ENCODE peak calls at places on chromosomes 16 and 17, in eight cellular contexts. One of them, this sample, is unnamed.

GRCh38 chr17:42463976-42464400 is 5.3 kb downstream of the ATP6V0A1 start:
- DNase-seq in neural progenitor cell: no peak
- DNase-seq in GM23338: no peak
- DNase-seq in activated CD4-positive, alpha-beta T cell treated with anti-CD3 and anti-CD28 coated beads, Interleukin-2, amount 50 U/mL, for 1 hour: no peak
- DNase-seq in G401: no peak
- DNase-seq in heart right ventricle: no peak
- DNase-seq in Daoy: no peak
- DNase-seq in NCI-H1092: no peak
- DNase-seq in this sample: no peak

GRCh38 chr17:40462343-40463121 is 19.3 kb downstream of the IGFBP4 start:
- DNase-seq in NCI-H1092: no peak
- DNase-seq in GM23338: no peak
- DNase-seq in neural progenitor cell: no peak
- DNase-seq in activated CD4-positive, alpha-beta T cell treated with anti-CD3 and anti-CD28 coated beads, Interleukin-2, amount 50 U/mL, for 1 hour: no peak
- DNase-seq in heart right ventricle: no peak
- DNase-seq in G401: no peak
- DNase-seq in Daoy: no peak
- DNase-seq in this sample: no peak

GRCh38 chr16:27639588-27640276 is 89.8 kb downstream of the KATNIP start:
- DNase-seq in activated CD4-positive, alpha-beta T cell treated with anti-CD3 and anti-CD28 coated beads, Interleukin-2, amount 50 U/mL, for 1 hour: no peak
- DNase-seq in G401: peak
- DNase-seq in GM23338: peak
- DNase-seq in heart right ventricle: no peak
- DNase-seq in Daoy: peak
- DNase-seq in NCI-H1092: peak
- DNase-seq in neural progenitor cell: peak
- DNase-seq in this sample: peak

GRCh38 chr17:80501739-80502577 is 25.6 kb upstream of the NPTX1 start:
- DNase-seq in NCI-H1092: no peak
- DNase-seq in neural progenitor cell: no peak
- DNase-seq in activated CD4-positive, alpha-beta T cell treated with anti-CD3 and anti-CD28 coated beads, Interleukin-2, amount 50 U/mL, for 1 hour: no peak
- DNase-seq in Daoy: no peak
- DNase-seq in G401: no peak
- DNase-seq in heart right ventricle: no peak
- DNase-seq in GM23338: no peak
- DNase-seq in this sample: peak

GRCh38 chr17:7916383-7916677 is 241 bp upstream of the RNF227 start:
- DNase-seq in activated CD4-positive, alpha-beta T cell treated with anti-CD3 and anti-CD28 coated beads, Interleukin-2, amount 50 U/mL, for 1 hour: no peak
- DNase-seq in G401: no peak
- DNase-seq in heart right ventricle: no peak
- DNase-seq in neural progenitor cell: no peak
- DNase-seq in GM23338: no peak
- DNase-seq in NCI-H1092: no peak
- DNase-seq in Daoy: no peak
- DNase-seq in this sample: no peak

GRCh38 chr17:72387969-72388368 is 267.1 kb downstream of the SOX9 start:
- DNase-seq in heart right ventricle: no peak
- DNase-seq in neural progenitor cell: no peak
- DNase-seq in GM23338: no peak
- DNase-seq in NCI-H1092: no peak
- DNase-seq in activated CD4-positive, alpha-beta T cell treated with anti-CD3 and anti-CD28 coated beads, Interleukin-2, amount 50 U/mL, for 1 hour: no peak
- DNase-seq in G401: no peak
- DNase-seq in Daoy: peak
- DNase-seq in this sample: no peak

GRCh38 chr17:36198831-36199465 is 2.4 kb upstream of the CCL3L1 start:
- DNase-seq in NCI-H1092: no peak
- DNase-seq in activated CD4-positive, alpha-beta T cell treated with anti-CD3 and anti-CD28 coated beads, Interleukin-2, amount 50 U/mL, for 1 hour: no peak
- DNase-seq in GM23338: no peak
- DNase-seq in neural progenitor cell: no peak
- DNase-seq in G401: no peak
- DNase-seq in Daoy: peak
- DNase-seq in heart right ventricle: no peak
- DNase-seq in this sample: peak

GRCh38 chr16:52742052-52742451 is 195.1 kb upstream of the TOX3 start:
- DNase-seq in heart right ventricle: no peak
- DNase-seq in NCI-H1092: no peak
- DNase-seq in activated CD4-positive, alpha-beta T cell treated with anti-CD3 and anti-CD28 coated beads, Interleukin-2, amount 50 U/mL, for 1 hour: no peak
- DNase-seq in neural progenitor cell: no peak
- DNase-seq in G401: no peak
- DNase-seq in GM23338: peak
- DNase-seq in Daoy: no peak
- DNase-seq in this sample: no peak

This sample was measured in A172.